ENCODE peak calls at places on chromosomes 2 and 18, in eight cellular contexts. One of them, this sample, is unnamed.

GRCh38 chr2:8049111-8049720 is 632.6 kb upstream of the ID2 start:
- DNase-seq in lower lobe of right lung: no peak
- DNase-seq in psoas muscle: no peak
- DNase-seq in left ventricle myocardium inferior: no peak
- DNase-seq in CD8-positive, alpha-beta T cell: no peak
- DNase-seq in OCI-LY7: no peak
- DNase-seq in heart left ventricle: no peak
- DNase-seq in GM23338: no peak
- DNase-seq in this sample: no peak

GRCh38 chr2:241036397-241036963 is 38.1 kb downstream of the SNED1 start:
- DNase-seq in CD8-positive, alpha-beta T cell: peak; percentile 79
- DNase-seq in heart left ventricle: no peak
- DNase-seq in OCI-LY7: no peak
- DNase-seq in GM23338: peak; percentile 80
- DNase-seq in lower lobe of right lung: no peak
- DNase-seq in psoas muscle: no peak
- DNase-seq in left ventricle myocardium inferior: no peak
- DNase-seq in this sample: no peak

GRCh38 chr2:43840961-43841360 is 2.2 kb downstream of the ABCG8 start:
- DNase-seq in psoas muscle: no peak
- DNase-seq in lower lobe of right lung: no peak
- DNase-seq in GM23338: no peak
- DNase-seq in heart left ventricle: no peak
- DNase-seq in left ventricle myocardium inferior: no peak
- DNase-seq in OCI-LY7: no peak
- DNase-seq in CD8-positive, alpha-beta T cell: peak; percentile 21
- DNase-seq in this sample: no peak

GRCh38 chr2:209368924-209369323 is 54.9 kb upstream of the MAP2 start:
- DNase-seq in lower lobe of right lung: peak; percentile 72
- DNase-seq in GM23338: no peak
- DNase-seq in left ventricle myocardium inferior: peak; percentile 16
- DNase-seq in heart left ventricle: peak; percentile 42
- DNase-seq in CD8-positive, alpha-beta T cell: no peak
- DNase-seq in OCI-LY7: no peak
- DNase-seq in psoas muscle: no peak
- DNase-seq in this sample: peak; percentile 95

GRCh38 chr2:224025874-224026273 is 13.2 kb downstream of the SERPINE2 start:
- DNase-seq in GM23338: peak; percentile 64
- DNase-seq in lower lobe of right lung: no peak
- DNase-seq in heart left ventricle: no peak
- DNase-seq in left ventricle myocardium inferior: no peak
- DNase-seq in OCI-LY7: peak; percentile 71
- DNase-seq in CD8-positive, alpha-beta T cell: peak; percentile 59
- DNase-seq in psoas muscle: no peak
- DNase-seq in this sample: no peak

GRCh38 chr2:216859944-216860343 is at the start of gene TNP1:
- DNase-seq in left ventricle myocardium inferior: no peak
- DNase-seq in psoas muscle: no peak
- DNase-seq in OCI-LY7: no peak
- DNase-seq in heart left ventricle: no peak
- DNase-seq in CD8-positive, alpha-beta T cell: no peak
- DNase-seq in lower lobe of right lung: no peak
- DNase-seq in GM23338: no peak
- DNase-seq in this sample: no peak

GRCh38 chr18:46917808-46918600 is 602 bp downstream of the KATNAL2 start:
- DNase-seq in psoas muscle: peak; percentile 39
- DNase-seq in GM23338: peak; percentile 96
- DNase-seq in heart left ventricle: peak; percentile 28
- DNase-seq in CD8-positive, alpha-beta T cell: no peak
- DNase-seq in lower lobe of right lung: no peak
- DNase-seq in OCI-LY7: peak; percentile 32
- DNase-seq in left ventricle myocardium inferior: peak; percentile 30
- DNase-seq in this sample: peak; percentile 12

GRCh38 chr2:30661173-30662107 is 145.8 kb downstream of the CAPN13 start:
- DNase-seq in left ventricle myocardium inferior: no peak
- DNase-seq in heart left ventricle: no peak
- DNase-seq in OCI-LY7: no peak
- DNase-seq in CD8-positive, alpha-beta T cell: peak; percentile 32
- DNase-seq in GM23338: no peak
- DNase-seq in lower lobe of right lung: no peak
- DNase-seq in psoas muscle: no peak
- DNase-seq in this sample: no peak

GRCh38 chr2:69307696-69308064 is 79.3 kb downstream of the GFPT1 start:
- DNase-seq in psoas muscle: no peak
- DNase-seq in left ventricle myocardium inferior: no peak
- DNase-seq in lower lobe of right lung: no peak
- DNase-seq in CD8-positive, alpha-beta T cell: no peak
- DNase-seq in heart left ventricle: no peak
- DNase-seq in OCI-LY7: no peak
- DNase-seq in GM23338: no peak
- DNase-seq in this sample: no peak

GRCh38 chr2:179336782-179337534 is 72.3 kb upstream of the SESTD1 start:
- DNase-seq in psoas muscle: peak; percentile 15
- DNase-seq in lower lobe of right lung: no peak
- DNase-seq in heart left ventricle: no peak
- DNase-seq in left ventricle myocardium inferior: peak; percentile 11
- DNase-seq in CD8-positive, alpha-beta T cell: no peak
- DNase-seq in OCI-LY7: no peak
- DNase-seq in GM23338: no peak
- DNase-seq in this sample: no peak

GRCh38 chr2:190277234-190278112 is 42.2 kb downstream of the HIBCH start:
- DNase-seq in left ventricle myocardium inferior: no peak
- DNase-seq in heart left ventricle: no peak
- DNase-seq in psoas muscle: no peak
- DNase-seq in lower lobe of right lung: no peak
- DNase-seq in CD8-positive, alpha-beta T cell: no peak
- DNase-seq in OCI-LY7: peak; percentile 22
- DNase-seq in GM23338: peak; percentile 68
- DNase-seq in this sample: no peak

GRCh38 chr2:172280820-172281454 is 146.4 kb upstream of the ITGA6 start:
- DNase-seq in psoas muscle: no peak
- DNase-seq in heart left ventricle: peak; percentile 17
- DNase-seq in GM23338: no peak
- DNase-seq in lower lobe of right lung: peak; percentile 56
- DNase-seq in OCI-LY7: peak; percentile 4
- DNase-seq in CD8-positive, alpha-beta T cell: no peak
- DNase-seq in left ventricle myocardium inferior: peak; percentile 30
- DNase-seq in this sample: no peak

GRCh38 chr2:36452279-36452678 is 96.7 kb downstream of the CRIM1 start:
- DNase-seq in lower lobe of right lung: no peak
- DNase-seq in heart left ventricle: no peak
- DNase-seq in left ventricle myocardium inferior: no peak
- DNase-seq in CD8-positive, alpha-beta T cell: no peak
- DNase-seq in OCI-LY7: no peak
- DNase-seq in GM23338: no peak
- DNase-seq in psoas muscle: no peak
- DNase-seq in this sample: no peak

GRCh38 chr2:134189009-134189717 is 64.7 kb upstream of the MGAT5 start:
- DNase-seq in CD8-positive, alpha-beta T cell: no peak
- DNase-seq in OCI-LY7: no peak
- DNase-seq in left ventricle myocardium inferior: no peak
- DNase-seq in psoas muscle: no peak
- DNase-seq in GM23338: no peak
- DNase-seq in heart left ventricle: no peak
- DNase-seq in lower lobe of right lung: no peak
- DNase-seq in this sample: no peak

GRCh38 chr2:76930076-76930734 is 592.0 kb downstream of the LRRTM4 start:
- DNase-seq in CD8-positive, alpha-beta T cell: no peak
- DNase-seq in psoas muscle: no peak
- DNase-seq in heart left ventricle: no peak
- DNase-seq in lower lobe of right lung: no peak
- DNase-seq in left ventricle myocardium inferior: no peak
- DNase-seq in OCI-LY7: no peak
- DNase-seq in GM23338: no peak
- DNase-seq in this sample: no peak

GRCh38 chr2:84631047-84631446 is 114.7 kb downstream of the DNAH6 start:
- DNase-seq in heart left ventricle: no peak
- DNase-seq in GM23338: peak; percentile 62
- DNase-seq in CD8-positive, alpha-beta T cell: no peak
- DNase-seq in lower lobe of right lung: no peak
- DNase-seq in left ventricle myocardium inferior: no peak
- DNase-seq in psoas muscle: no peak
- DNase-seq in OCI-LY7: peak; percentile 9
- DNase-seq in this sample: no peak

GRCh38 chr2:46116616-46117015 is 180.6 kb upstream of the EPAS1 start:
- DNase-seq in heart left ventricle: no peak
- DNase-seq in OCI-LY7: no peak
- DNase-seq in GM23338: no peak
- DNase-seq in left ventricle myocardium inferior: no peak
- DNase-seq in lower lobe of right lung: no peak
- DNase-seq in psoas muscle: no peak
- DNase-seq in CD8-positive, alpha-beta T cell: no peak
- DNase-seq in this sample: no peak

GRCh38 chr2:239468491-239469017 is 67.7 kb upstream of the HDAC4 start:
- DNase-seq in lower lobe of right lung: no peak
- DNase-seq in left ventricle myocardium inferior: no peak
- DNase-seq in psoas muscle: no peak
- DNase-seq in GM23338: no peak
- DNase-seq in CD8-positive, alpha-beta T cell: no peak
- DNase-seq in OCI-LY7: no peak
- DNase-seq in heart left ventricle: no peak
- DNase-seq in this sample: no peak

GRCh38 chr2:187139469-187139868 is 290.5 kb upstream of the ZSWIM2 start:
- DNase-seq in lower lobe of right lung: no peak
- DNase-seq in psoas muscle: no peak
- DNase-seq in OCI-LY7: no peak
- DNase-seq in CD8-positive, alpha-beta T cell: no peak
- DNase-seq in left ventricle myocardium inferior: peak; percentile 19
- DNase-seq in GM23338: no peak
- DNase-seq in heart left ventricle: no peak
- DNase-seq in this sample: no peak

GRCh38 chr2:102098756-102099155 is 43.8 kb upstream of the IL1R1 start:
- DNase-seq in lower lobe of right lung: no peak
- DNase-seq in OCI-LY7: no peak
- DNase-seq in psoas muscle: no peak
- DNase-seq in heart left ventricle: no peak
- DNase-seq in left ventricle myocardium inferior: no peak
- DNase-seq in GM23338: no peak
- DNase-seq in CD8-positive, alpha-beta T cell: no peak
- DNase-seq in this sample: no peak

GRCh38 chr2:10423400-10423774 is 24.7 kb downstream of the ODC1 start:
- DNase-seq in OCI-LY7: no peak
- DNase-seq in left ventricle myocardium inferior: no peak
- DNase-seq in CD8-positive, alpha-beta T cell: no peak
- DNase-seq in heart left ventricle: no peak
- DNase-seq in psoas muscle: no peak
- DNase-seq in lower lobe of right lung: no peak
- DNase-seq in GM23338: no peak
- DNase-seq in this sample: no peak
- H3K4me1 ChIP-seq in OCI-LY7: no peaks in the 10 kb centered on the region
- H3K4me1 ChIP-seq in left ventricle myocardium inferior: no peaks in the 10 kb centered on the region
- H3K4me1 ChIP-seq in CD8-positive, alpha-beta T cell: no peaks in the 10 kb centered on the region
- H3K4me1 ChIP-seq in heart left ventricle: no peaks in the 10 kb centered on the region
- H3K4me1 ChIP-seq in psoas muscle: no peaks in the 10 kb centered on the region
- H3K4me1 ChIP-seq in lower lobe of right lung: no peaks in the 10 kb centered on the region
- H3K4me1 ChIP-seq in GM23338: no peaks in the 10 kb centered on the region
- H3K4me1 ChIP-seq in this sample: no peaks in the 10 kb centered on the region

GRCh38 chr2:29644949-29645348 is 276.4 kb downstream of the ALK start:
- DNase-seq in CD8-positive, alpha-beta T cell: no peak
- DNase-seq in GM23338: no peak
- DNase-seq in psoas muscle: no peak
- DNase-seq in lower lobe of right lung: no peak
- DNase-seq in heart left ventricle: no peak
- DNase-seq in left ventricle myocardium inferior: no peak
- DNase-seq in OCI-LY7: no peak
- DNase-seq in this sample: no peak
- TF ChIP-seq CTCF in CD8-positive, alpha-beta T cell: no peak
- TF ChIP-seq CTCF in GM23338: peak; percentile 30
- TF ChIP-seq CTCF in psoas muscle: no peak
- TF ChIP-seq CTCF in lower lobe of right lung: no peak
- TF ChIP-seq CTCF in heart left ventricle: no peak
- TF ChIP-seq CTCF in left ventricle myocardium inferior: no peak
- TF ChIP-seq CTCF in OCI-LY7: peak; percentile 21
- TF ChIP-seq CTCF in this sample: no peak

GRCh38 chr2:219420687-219421086 is 2.5 kb downstream of the DES start:
- DNase-seq in CD8-positive, alpha-beta T cell: no peak
- DNase-seq in left ventricle myocardium inferior: no peak
- DNase-seq in psoas muscle: no peak
- DNase-seq in OCI-LY7: no peak
- DNase-seq in heart left ventricle: no peak
- DNase-seq in lower lobe of right lung: no peak
- DNase-seq in GM23338: no peak
- DNase-seq in this sample: no peak
- H3K4me3 ChIP-seq in CD8-positive, alpha-beta T cell: no peak overlapping the region
- H3K4me3 ChIP-seq in left ventricle myocardium inferior: peak overlapping the region; percentile 75
- H3K4me3 ChIP-seq in psoas muscle: peak overlapping the region; percentile 93
- H3K4me3 ChIP-seq in OCI-LY7: no peak overlapping the region
- H3K4me3 ChIP-seq in heart left ventricle: peak overlapping the region; percentile 58
- H3K4me3 ChIP-seq in lower lobe of right lung: no peak overlapping the region
- H3K4me3 ChIP-seq in GM23338: no peak overlapping the region
- H3K4me3 ChIP-seq in this sample: peak overlapping the region; percentile 21

GRCh38 chr2:129378186-129378585 is 601.3 kb upstream of the RAB6C start:
- DNase-seq in psoas muscle: no peak
- DNase-seq in GM23338: no peak
- DNase-seq in lower lobe of right lung: no peak
- DNase-seq in left ventricle myocardium inferior: no peak
- DNase-seq in CD8-positive, alpha-beta T cell: no peak
- DNase-seq in OCI-LY7: no peak
- DNase-seq in heart left ventricle: no peak
- DNase-seq in this sample: no peak
- H3K4me1 ChIP-seq in psoas muscle: no peaks in the 10 kb centered on the region
- H3K4me1 ChIP-seq in GM23338: no peaks in the 10 kb centered on the region
- H3K4me1 ChIP-seq in lower lobe of right lung: no peaks in the 10 kb centered on the region
- H3K4me1 ChIP-seq in left ventricle myocardium inferior: no peaks in the 10 kb centered on the region
- H3K4me1 ChIP-seq in CD8-positive, alpha-beta T cell: no peaks in the 10 kb centered on the region
- H3K4me1 ChIP-seq in OCI-LY7: no peaks in the 10 kb centered on the region
- H3K4me1 ChIP-seq in heart left ventricle: no peaks in the 10 kb centered on the region
- H3K4me1 ChIP-seq in this sample: no peaks in the 10 kb centered on the region

GRCh38 chr2:27024188-27024587 is 8.6 kb upstream of the TMEM214 start:
- DNase-seq in lower lobe of right lung: no peak
- DNase-seq in psoas muscle: no peak
- DNase-seq in left ventricle myocardium inferior: no peak
- DNase-seq in heart left ventricle: no peak
- DNase-seq in CD8-positive, alpha-beta T cell: no peak
- DNase-seq in OCI-LY7: no peak
- DNase-seq in GM23338: peak; percentile 90
- DNase-seq in this sample: no peak
- TF ChIP-seq CTCF in lower lobe of right lung: no peak
- TF ChIP-seq CTCF in psoas muscle: no peak
- TF ChIP-seq CTCF in left ventricle myocardium inferior: no peak
- TF ChIP-seq CTCF in heart left ventricle: no peak
- TF ChIP-seq CTCF in CD8-positive, alpha-beta T cell: no peak
- TF ChIP-seq CTCF in OCI-LY7: peak; percentile 24
- TF ChIP-seq CTCF in GM23338: peak; percentile 77
- TF ChIP-seq CTCF in this sample: no peak

GRCh38 chr2:11467126-11467649 is 1.2 kb upstream of the E2F6 start:
- DNase-seq in OCI-LY7: no peak
- DNase-seq in lower lobe of right lung: no peak
- DNase-seq in psoas muscle: no peak
- DNase-seq in left ventricle myocardium inferior: no peak
- DNase-seq in CD8-positive, alpha-beta T cell: no peak
- DNase-seq in heart left ventricle: no peak
- DNase-seq in GM23338: no peak
- DNase-seq in this sample: no peak
- H3K4me3 ChIP-seq in OCI-LY7: peak overlapping the region; percentile 81
- H3K4me3 ChIP-seq in lower lobe of right lung: no peak overlapping the region
- H3K4me3 ChIP-seq in psoas muscle: peak overlapping the region; percentile 86
- H3K4me3 ChIP-seq in left ventricle myocardium inferior: peak overlapping the region; percentile 78
- H3K4me3 ChIP-seq in CD8-positive, alpha-beta T cell: no peak overlapping the region
- H3K4me3 ChIP-seq in heart left ventricle: no peak overlapping the region
- H3K4me3 ChIP-seq in GM23338: no peak overlapping the region
- H3K4me3 ChIP-seq in this sample: no peak overlapping the region

This sample was measured in prostate gland.